ENCODE peak calls at places on chromosome 19, in nine cellular contexts. E is endothelial cell, Y is breast epithelium, M is GM20000, G is mammary epithelial cell, X is psoas muscle, S is cardiac muscle cell, F is IMR-90, I is cardiac fibroblast. Z is an unnamed sample.
A peak's percentile ranks its signal among the peaks of the same experiment; 100 is the strongest.

GRCh38 chr19:10644351-10645007 is 9.7 kb upstream of the ILF3 start:
- DNase-seq in E (peak; percentile 92), Y (peak; percentile 82), M (peak; percentile 86), G (peak; percentile 59), X (peak; percentile 93), S (peak; percentile 81), F (peak; percentile 69), I (peak; percentile 77), Z (peak; percentile 95)

GRCh38 chr19:3137139-3137538 is 1.3 kb downstream of the GNA15 start:
- DNase-seq in E (no peak), Y (no peak), M (no peak), G (no peak), X (no peak), S (peak; percentile 76), F (no peak), I (no peak), Z (no peak)

GRCh38 chr19:41995959-41996797 is 2.1 kb upstream of the ATP1A3 start:
- DNase-seq in E (no peak), Y (no peak), M (peak; percentile 62), G (no peak), X (no peak), S (no peak), F (no peak), I (no peak), Z (peak; percentile 63)

GRCh38 chr19:46413262-46414031 is at the start of gene CCDC8:
- DNase-seq in E (peak; percentile 77), Y (peak; percentile 90), M (no peak), G (peak; percentile 97), X (peak; percentile 83), S (peak; percentile 99), F (peak; percentile 92), I (peak; percentile 85), Z (no peak)

GRCh38 chr19:15449620-15450527 is at the start of gene WIZ:
- DNase-seq in E (peak; percentile 81), Y (peak; percentile 79), M (peak; percentile 98), G (peak; percentile 65), X (peak; percentile 94), S (peak; percentile 85), F (peak; percentile 55), I (peak; percentile 75), Z (peak; percentile 93)

GRCh38 chr19:8476524-8476923 is 25.9 kb downstream of the PRAM1 start:
- DNase-seq in E (no peak), Y (no peak), M (no peak), G (no peak), X (no peak), S (no peak), F (no peak), I (no peak), Z (no peak)

GRCh38 chr19:489418-490196 is 6.7 kb upstream of the MADCAM1 start:
- DNase-seq in E (peak; percentile 48), Y (no peak), M (peak; percentile 67), G (no peak), X (peak; percentile 73), S (peak; percentile 42), F (peak; percentile 8), I (peak; percentile 48), Z (no peak)

GRCh38 chr19:47161876-47162489 is 31.3 kb downstream of the SAE1 start:
- DNase-seq in E (no peak), Y (no peak), M (no peak), G (no peak), X (no peak), S (no peak), F (peak; percentile 34), I (peak; percentile 25), Z (no peak)

GRCh38 chr19:55640043-55640576 is 692 bp upstream of the ZNF580 start:
- DNase-seq in E (no peak), Y (no peak), M (peak; percentile 73), G (peak; percentile 58), X (peak; percentile 89), S (peak; percentile 79), F (peak; percentile 68), I (peak; percentile 57), Z (no peak)

GRCh38 chr19:18306903-18307681 is 15.8 kb downstream of the LSM4 start:
- DNase-seq in E (no peak), Y (no peak), M (peak; percentile 36), G (no peak), X (no peak), S (no peak), F (no peak), I (no peak), Z (no peak)
- TF ChIP-seq CTCF in E (no peak), Y (no peak), M (no peak), G (no peak), X (no peak), S (no peak), F (no peak), I (no peak), Z (no peak)

DNA sequence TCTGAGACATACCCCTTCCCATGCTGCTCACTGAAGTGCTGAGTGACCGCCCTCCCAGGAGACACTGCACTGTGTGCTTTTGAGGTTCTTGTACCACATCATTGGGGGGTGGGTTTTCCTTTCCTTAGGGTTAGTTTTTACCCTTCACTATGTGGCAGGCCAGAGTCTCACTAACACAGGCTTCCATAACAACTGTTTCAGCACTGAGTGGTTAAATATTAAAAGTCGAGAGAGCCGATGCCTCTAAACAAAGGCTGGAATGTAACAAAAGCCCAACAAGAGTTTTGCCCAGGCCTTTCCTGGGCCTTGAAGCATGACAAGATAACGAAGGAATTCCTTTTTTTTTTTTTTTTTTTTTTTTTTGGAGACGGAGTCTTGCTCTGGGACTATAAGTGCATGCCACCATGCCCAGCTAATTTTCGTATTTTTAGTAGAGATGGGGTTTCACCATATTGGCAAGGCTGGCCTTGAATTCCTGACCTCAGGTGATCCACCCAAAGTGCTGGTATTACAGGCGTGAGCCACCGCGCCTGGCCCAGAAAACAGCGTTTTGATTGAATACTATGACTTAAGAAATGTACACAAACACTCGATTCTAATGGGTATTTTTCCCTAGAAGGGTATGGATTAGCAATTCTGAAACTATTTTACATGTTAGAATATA is 46.5 kb downstream of the ZNF823 start:
- DNase-seq in E (no peak), Y (no peak), M (no peak), G (no peak), X (no peak), S (no peak), F (no peak), I (no peak), Z (no peak)
- TF ChIP-seq CTCF in E (no peak), Y (no peak), M (no peak), G (no peak), X (no peak), S (no peak), F (no peak), I (no peak), Z (no peak)

GRCh38 chr19:50899549-50899948 is 11.6 kb downstream of the KLK4 start:
- DNase-seq in E (no peak), Y (no peak), M (no peak), G (no peak), X (no peak), S (no peak), F (no peak), I (no peak), Z (no peak)

GRCh38 chr19:50896591-50897190 is 14.5 kb downstream of the KLK4 start:
- DNase-seq in E (no peak), Y (peak; percentile 32), M (peak; percentile 84), G (peak; percentile 98), X (no peak), S (peak; percentile 40), F (peak; percentile 65), I (peak; percentile 58), Z (no peak)

GRCh38 chr19:50897191-50897607 is 14.0 kb downstream of the KLK4 start:
- DNase-seq in E (no peak), Y (no peak), M (no peak), G (peak; percentile 65), X (no peak), S (no peak), F (no peak), I (no peak), Z (no peak)

GRCh38 chr19:50898018-50898417 is 13.2 kb downstream of the KLK4 start:
- DNase-seq in E (no peak), Y (no peak), M (no peak), G (no peak), X (no peak), S (no peak), F (no peak), I (no peak), Z (no peak)

GRCh38 chr19:50897612-50898011 is 13.6 kb downstream of the KLK4 start:
- DNase-seq in E (no peak), Y (no peak), M (no peak), G (peak; percentile 70), X (no peak), S (no peak), F (no peak), I (no peak), Z (no peak)
- TF ChIP-seq CTCF in E (no peak), Y (no peak), M (no peak), G (peak; percentile 35), X (no peak), S (no peak), F (no peak), I (no peak), Z (no peak)

DNA sequence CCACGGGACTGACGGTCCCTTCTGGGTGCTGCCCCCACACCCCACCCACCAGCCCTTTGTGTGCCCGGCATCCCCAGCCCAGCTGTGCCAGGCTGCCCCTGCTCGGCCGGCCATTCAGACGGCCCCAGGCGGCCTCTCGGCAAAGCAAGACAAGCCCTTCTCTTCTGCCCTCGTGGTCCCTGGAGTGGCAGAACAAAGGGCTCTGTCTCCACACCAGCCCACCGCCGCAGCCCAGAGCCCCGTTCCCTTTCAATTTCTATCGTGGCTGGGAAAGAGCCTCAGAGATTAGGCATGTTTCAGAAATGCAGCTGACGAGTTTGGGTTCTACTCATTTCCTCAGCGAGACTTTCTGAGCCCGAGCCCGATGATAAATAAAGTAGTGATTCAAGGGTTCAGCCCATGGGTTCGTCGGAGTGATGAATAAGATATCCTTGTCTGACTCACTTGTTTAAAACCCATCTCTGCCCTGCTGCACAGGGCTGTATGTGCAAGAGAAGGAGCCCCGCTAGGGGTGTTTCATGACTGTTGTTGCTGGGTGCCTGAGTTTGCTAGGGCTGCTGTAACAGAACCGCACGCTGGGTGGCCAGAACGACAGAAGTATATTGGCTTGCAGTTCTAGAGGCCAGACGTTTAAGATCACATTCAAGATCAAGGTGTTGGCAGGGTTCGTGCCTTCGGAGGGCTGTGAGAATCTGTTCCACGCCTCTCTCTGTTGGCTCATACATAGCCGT is 4.3 kb downstream of the MYO9B start:
- DNase-seq in E (no peak), Y (peak; percentile 69), M (peak; percentile 79), G (peak; percentile 99), X (peak; percentile 86), S (peak; percentile 98), F (peak; percentile 99), I (peak; percentile 99), Z (no peak)
- TF ChIP-seq CTCF in E (no peak), Y (peak; percentile 74), M (no peak), G (peak; percentile 78), X (peak; percentile 40), S (peak; percentile 76), F (peak; percentile 85), I (peak; percentile 80), Z (no peak)

DNA sequence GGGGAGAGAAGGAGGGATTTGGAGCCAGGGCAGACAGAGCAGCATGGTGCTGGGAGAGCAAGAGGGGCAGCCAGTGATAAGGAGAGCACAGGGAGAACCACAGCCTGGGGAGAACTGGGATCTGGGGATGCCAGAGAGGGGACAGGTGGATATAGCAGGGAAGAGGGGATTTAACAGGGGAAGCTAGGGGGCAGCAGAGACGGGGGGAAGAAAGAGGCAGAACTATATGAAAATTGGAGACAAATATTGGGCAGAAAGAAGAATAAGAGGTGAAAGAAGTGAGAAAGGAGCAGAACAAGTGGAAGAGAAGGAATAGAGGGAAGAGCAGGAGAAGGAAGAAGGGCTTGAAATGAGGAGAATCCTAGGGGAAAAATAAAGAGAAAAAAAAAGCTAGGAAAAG is 6.5 kb upstream of the ZNF528 start:
- DNase-seq in E (no peak), Y (no peak), M (no peak), G (no peak), X (no peak), S (no peak), F (no peak), I (no peak), Z (no peak)
- TF ChIP-seq CTCF in E (no peak), Y (no peak), M (no peak), G (no peak), X (no peak), S (no peak), F (no peak), I (no peak), Z (peak; percentile 23)

GRCh38 chr19:38714354-38714778 is 29.9 kb downstream of the CAPN12 start:
- DNase-seq in E (no peak), Y (no peak), M (no peak), G (no peak), X (no peak), S (no peak), F (no peak), I (no peak), Z (no peak)
- TF ChIP-seq CTCF in E (no peak), Y (no peak), M (no peak), G (no peak), X (no peak), S (no peak), F (no peak), I (no peak), Z (no peak)

Z was measured in D721Med.